ENCODE peak calls at places on chromosome 7, in six cellular contexts. A, Q, B, J, R and U are unnamed samples.

GRCh38 chr7:101804642-101805401 is 12.6 kb upstream of the CUX1 start:
- DNase-seq in A (peak), Q (no peak), B (no peak), J (peak), R (no peak), U (no peak)

GRCh38 chr7:105654994-105655900 is 74.0 kb upstream of the EFCAB10 start:
- DNase-seq in A (no peak), Q (no peak), B (peak), J (peak), R (peak), U (peak)

GRCh38 chr7:29285451-29285807 is 90.9 kb downstream of the CHN2 start:
- DNase-seq in A (peak), Q (no peak), B (peak), J (no peak), R (peak), U (peak)

GRCh38 chr7:127628445-127628844 is 10.5 kb upstream of the PAX4 start:
- DNase-seq in A (no peak), Q (no peak), B (no peak), J (peak), R (no peak), U (peak)

GRCh38 chr7:64541438-64542359 is 21.2 kb downstream of the ZNF680 start:
- DNase-seq in A (no peak), Q (no peak), B (no peak), J (no peak), R (peak), U (peak)

GRCh38 chr7:7861211-7861633 is 107.4 kb upstream of the GLCCI1 start:
- DNase-seq in A (peak), Q (no peak), B (peak), J (no peak), R (peak), U (no peak)

GRCh38 chr7:19051767-19052375 is 65.6 kb downstream of the TWIST1 start:
- DNase-seq in A (peak), Q (no peak), B (peak), J (peak), R (peak), U (peak)

GRCh38 chr7:151439855-151440798 is at the start of gene CRYGN:
- DNase-seq in A (no peak), Q (no peak), B (no peak), J (peak), R (no peak), U (no peak)

GRCh38 chr7:76356823-76357222 is 2.0 kb downstream of the YWHAG start:
- DNase-seq in A (no peak), Q (no peak), B (no peak), J (peak), R (peak), U (peak)

GRCh38 chr7:70068531-70068930 is 470.3 kb downstream of the AUTS2 start:
- DNase-seq in A (peak), Q (no peak), B (no peak), J (no peak), R (no peak), U (no peak)

GRCh38 chr7:156156734-156157408 is 344.6 kb upstream of the SHH start:
- DNase-seq in A (no peak), Q (no peak), B (peak), J (peak), R (peak), U (peak)

GRCh38 chr7:147894271-147894670 is 696.3 kb upstream of the C7orf33 start:
- DNase-seq in A (no peak), Q (no peak), B (no peak), J (peak), R (no peak), U (no peak)

GRCh38 chr7:3009086-3009485 is 34.6 kb downstream of the CARD11 start:
- DNase-seq in A (no peak), Q (no peak), B (no peak), J (no peak), R (no peak), U (no peak)

GRCh38 chr7:2172311-2173183 is 60.2 kb downstream of the MAD1L1 start:
- DNase-seq in A (peak), Q (no peak), B (peak), J (no peak), R (peak), U (no peak)

GRCh38 chr7:46160861-46161260 is 239.8 kb upstream of the IGFBP3 start:
- DNase-seq in A (no peak), Q (no peak), B (peak), J (no peak), R (no peak), U (no peak)

GRCh38 chr7:117951711-117952280 is 78.6 kb upstream of the CTTNBP2 start:
- DNase-seq in A (peak), Q (no peak), B (no peak), J (no peak), R (no peak), U (no peak)

GRCh38 chr7:2982831-2983230 is 60.8 kb downstream of the CARD11 start:
- DNase-seq in A (no peak), Q (no peak), B (no peak), J (no peak), R (no peak), U (no peak)

GRCh38 chr7:152624218-152624617 is 51.7 kb downstream of the XRCC2 start:
- DNase-seq in A (no peak), Q (no peak), B (no peak), J (no peak), R (no peak), U (no peak)

GRCh38 chr7:44965441-44965903 is 13.3 kb downstream of the MYO1G start:
- DNase-seq in A (no peak), Q (no peak), B (no peak), J (no peak), R (no peak), U (peak)

GRCh38 chr7:102281785-102282184 is 4.9 kb upstream of the SH2B2 start:
- DNase-seq in A (no peak), Q (no peak), B (no peak), J (no peak), R (no peak), U (no peak)

GRCh38 chr7:156768698-156769472 is 124.1 kb downstream of the LMBR1 start:
- DNase-seq in A (no peak), Q (no peak), B (no peak), J (no peak), R (no peak), U (peak)

GRCh38 chr7:152666078-152666477 is 9.9 kb downstream of the XRCC2 start:
- DNase-seq in A (no peak), Q (no peak), B (no peak), J (no peak), R (no peak), U (no peak)

GRCh38 chr7:149282331-149282655 is 20.3 kb downstream of the ZNF783 start:
- DNase-seq in A (no peak), Q (no peak), B (no peak), J (no peak), R (no peak), U (no peak)

GRCh38 chr7:9226500-9226899 is 793.1 kb downstream of the NXPH1 start:
- DNase-seq in A (no peak), Q (no peak), B (no peak), J (no peak), R (no peak), U (no peak)

GRCh38 chr7:111424768-111425167 is 137.5 kb downstream of the IMMP2L start:
- DNase-seq in A (no peak), Q (no peak), B (peak), J (no peak), R (no peak), U (no peak)